ENCODE peak calls at places on chromosomes 5 and 9, in eight cellular contexts. H is H1, B is HCT116, P is GM12878, N is endothelial cell of umbilical vein, J is HepG2, S is K562, L is SK-N-MC. R is an unnamed sample.

GRCh38 chr9:19127881-19128719 is 808 bp upstream of the PLIN2 start:
- DNase-seq in H (peak), B (no peak), P (no peak), N (peak), J (no peak), S (no peak), L (no peak), R (peak)

GRCh38 chr9:17225407-17225806 is 90.6 kb downstream of the CNTLN start:
- DNase-seq in H (no peak), B (no peak), P (no peak), N (no peak), J (no peak), S (no peak), L (no peak), R (no peak)

GRCh38 chr5:159663986-159664385 is 252.3 kb upstream of the ADRA1B start:
- DNase-seq in H (no peak), B (no peak), P (no peak), N (no peak), J (no peak), S (no peak), L (no peak), R (no peak)

GRCh38 chr9:114372971-114373591 is 14.7 kb downstream of the AKNA start:
- DNase-seq in H (no peak), B (no peak), P (peak), N (no peak), J (no peak), S (no peak), L (no peak), R (no peak)

GRCh38 chr5:150208187-150209015 is 18.5 kb downstream of the SLC6A7 start:
- DNase-seq in H (no peak), B (no peak), P (no peak), N (no peak), J (no peak), S (no peak), L (no peak), R (peak)

GRCh38 chr9:38432922-38433510 is 8.8 kb upstream of the IGFBPL1 start:
- DNase-seq in H (no peak), B (peak), P (no peak), N (peak), J (peak), S (no peak), L (peak), R (peak)

GRCh38 chr5:116062352-116062751 is 22.5 kb upstream of the COMMD10 start:
- DNase-seq in H (no peak), B (no peak), P (no peak), N (no peak), J (peak), S (no peak), L (no peak), R (no peak)

GRCh38 chr9:13873212-13873611 is 440.7 kb downstream of the NFIB start:
- DNase-seq in H (no peak), B (no peak), P (no peak), N (no peak), J (no peak), S (no peak), L (no peak), R (no peak)

GRCh38 chr5:69517763-69518212 is 25.2 kb downstream of the OCLN start:
- DNase-seq in H (no peak), B (no peak), P (no peak), N (peak), J (peak), S (no peak), L (no peak), R (no peak)

GRCh38 chr5:1156754-1157460 is 44.5 kb upstream of the SLC6A19 start:
- DNase-seq in H (no peak), B (no peak), P (no peak), N (no peak), J (no peak), S (no peak), L (no peak), R (no peak)

GRCh38 chr5:79853676-79854418 is 137.2 kb downstream of the MTX3 start:
- DNase-seq in H (no peak), B (peak), P (no peak), N (no peak), J (peak), S (no peak), L (no peak), R (no peak)

DNA sequence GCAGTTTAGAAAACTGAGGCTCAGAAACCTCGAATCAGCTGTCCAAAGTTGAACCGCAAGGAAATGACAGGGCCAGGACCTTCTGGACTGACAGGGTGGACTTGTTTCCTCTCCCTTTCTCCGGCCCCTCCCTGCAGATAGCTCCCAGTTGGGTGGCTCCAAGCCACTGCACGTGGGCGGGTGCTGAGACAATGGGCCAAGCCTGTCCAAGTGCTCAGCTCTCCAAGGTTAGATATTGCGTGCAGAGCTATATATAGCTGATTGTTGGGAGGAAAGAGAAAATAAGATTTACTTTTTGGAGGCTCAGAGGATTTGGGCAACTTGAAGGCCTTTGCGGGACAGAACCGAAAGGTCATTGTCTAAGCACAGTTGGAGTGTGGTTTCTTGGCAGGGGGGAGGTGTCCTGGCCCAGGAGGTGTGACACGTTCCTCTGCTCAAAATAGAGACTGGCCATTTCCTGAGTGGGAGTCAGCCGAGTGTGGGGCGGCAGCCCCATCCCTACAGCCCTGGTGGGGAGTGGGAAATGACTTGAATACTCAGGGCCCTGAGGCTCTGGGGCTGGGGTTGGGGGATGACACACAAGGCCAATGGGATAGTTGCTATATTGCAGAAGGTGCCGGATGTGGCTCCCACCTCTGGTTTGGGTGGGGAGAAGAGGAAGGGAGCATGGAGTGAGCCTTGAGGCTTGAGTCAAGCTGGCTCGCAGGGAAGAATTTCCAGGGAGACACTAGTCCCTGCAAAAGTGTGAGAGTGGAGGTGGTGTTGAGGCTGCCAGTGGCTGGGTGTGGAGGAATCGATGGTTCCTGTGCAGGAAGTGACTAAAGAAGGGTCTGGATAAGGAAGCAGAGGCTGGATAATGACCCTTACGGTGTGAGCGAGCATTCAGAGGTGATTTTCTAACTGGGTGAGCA is 44.4 kb upstream of the SMAD5 start:
- DNase-seq in H (peak), B (no peak), P (no peak), N (peak), J (no peak), S (peak), L (no peak), R (no peak)
- TF ChIP-seq POLR2AphosphoS5 in H (no peak), B (no peak), P (no peak), N (no peak), J (no peak), S (no peak), L (no peak), R (no peak)

DNA sequence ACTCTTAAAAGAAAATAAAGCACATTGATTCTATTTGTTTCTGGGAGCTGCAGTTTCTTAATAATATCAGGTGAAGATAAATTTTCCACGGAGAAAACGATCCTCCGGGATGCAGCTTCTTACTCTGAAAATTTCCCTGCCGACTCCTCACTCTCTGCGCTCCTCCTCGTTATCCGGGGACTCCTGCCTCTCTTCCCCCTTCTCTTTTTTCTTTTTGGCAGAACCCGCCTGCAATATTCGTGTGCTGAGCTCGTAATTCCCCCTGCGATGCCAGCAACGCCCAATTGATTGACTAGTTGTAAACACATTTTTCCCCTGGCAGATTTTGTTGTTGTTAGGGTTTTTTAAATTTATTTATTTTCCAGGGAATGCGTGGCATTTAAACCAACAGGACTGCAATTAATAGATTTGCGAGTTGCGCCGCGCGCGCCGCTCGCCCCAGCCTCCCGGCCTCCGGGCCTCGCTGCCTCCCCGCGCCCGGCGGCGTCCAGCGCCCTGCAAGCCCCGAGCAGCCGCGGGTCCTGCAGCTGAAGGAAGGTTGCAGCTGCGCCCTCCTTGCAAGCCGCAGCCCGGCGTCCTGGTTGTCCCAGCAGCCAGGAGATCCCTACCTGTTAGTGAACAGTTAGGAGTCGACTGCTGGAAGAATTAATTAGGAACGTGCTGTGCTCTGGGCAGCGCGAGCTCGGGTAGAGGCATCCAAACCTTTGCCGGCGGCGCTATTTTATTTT is 2.2 kb downstream of the NTNG2 start:
- DNase-seq in H (no peak), B (no peak), P (no peak), N (no peak), J (no peak), S (no peak), L (no peak), R (peak)
- TF ChIP-seq EZH2 in H (peak), B (no peak), P (no peak), N (peak), J (peak), S (no peak), L (peak), R (peak)

GRCh38 chr9:4939118-4939561 is 45.9 kb upstream of the JAK2 start:
- DNase-seq in H (no peak), B (no peak), P (peak), N (peak), J (no peak), S (no peak), L (no peak), R (no peak)
- TF ChIP-seq POLR2AphosphoS5 in H (no peak), B (no peak), P (no peak), N (no peak), J (no peak), S (no peak), L (no peak), R (no peak)

GRCh38 chr9:128383007-128383753 is 12.0 kb downstream of the URM1 start:
- DNase-seq in H (peak), B (no peak), P (no peak), N (no peak), J (no peak), S (no peak), L (no peak), R (peak)
- TF ChIP-seq EZH2 in H (no peak), B (no peak), P (no peak), N (no peak), J (no peak), S (no peak), L (no peak), R (no peak)

DNA sequence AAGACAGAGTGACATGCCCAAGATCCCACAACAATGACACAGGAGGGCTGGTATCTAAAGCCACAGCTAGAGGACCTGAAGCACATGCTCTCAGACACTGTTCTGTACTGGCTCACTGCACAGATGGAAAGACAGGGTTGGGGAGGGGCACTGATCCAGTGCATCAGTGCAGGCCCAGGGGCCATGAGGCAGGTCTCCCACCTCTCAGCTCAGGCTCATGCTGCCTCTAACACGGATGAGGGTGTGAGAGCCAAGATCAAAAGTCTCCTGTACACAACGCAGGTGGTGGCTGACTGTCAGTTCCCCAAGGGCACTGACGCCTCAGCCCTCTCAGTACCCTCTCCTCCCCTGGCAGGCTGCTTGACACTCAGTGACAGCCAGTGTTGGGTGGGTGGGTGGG is 10.9 kb downstream of the RAPGEF1 start:
- DNase-seq in H (no peak), B (no peak), P (no peak), N (peak), J (no peak), S (no peak), L (no peak), R (no peak)
- TF ChIP-seq POLR2AphosphoS5 in H (no peak), B (no peak), P (peak), N (no peak), J (no peak), S (no peak), L (no peak), R (no peak)

DNA sequence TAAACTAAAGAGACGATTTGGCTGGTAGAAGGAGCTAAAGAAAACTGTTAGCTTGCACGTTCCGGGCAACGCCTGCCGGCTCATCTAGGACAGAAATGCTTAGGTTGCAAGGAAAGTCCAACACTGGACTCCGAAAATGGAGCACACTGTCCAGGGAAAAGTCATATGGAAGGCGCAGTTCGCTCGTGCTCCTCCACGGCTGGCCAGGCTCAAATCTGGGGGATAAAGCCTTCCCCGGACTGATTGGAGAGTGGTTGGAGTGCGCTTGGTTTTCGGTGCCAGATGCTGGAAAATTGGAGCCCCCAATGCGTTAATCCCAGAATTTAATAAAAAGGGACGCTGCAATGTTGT is 947 bp downstream of the CDH6 start:
- DNase-seq in H (no peak), B (no peak), P (no peak), N (no peak), J (no peak), S (no peak), L (no peak), R (no peak)
- TF ChIP-seq EZH2 in H (peak), B (no peak), P (no peak), N (no peak), J (no peak), S (no peak), L (no peak), R (no peak)

DNA sequence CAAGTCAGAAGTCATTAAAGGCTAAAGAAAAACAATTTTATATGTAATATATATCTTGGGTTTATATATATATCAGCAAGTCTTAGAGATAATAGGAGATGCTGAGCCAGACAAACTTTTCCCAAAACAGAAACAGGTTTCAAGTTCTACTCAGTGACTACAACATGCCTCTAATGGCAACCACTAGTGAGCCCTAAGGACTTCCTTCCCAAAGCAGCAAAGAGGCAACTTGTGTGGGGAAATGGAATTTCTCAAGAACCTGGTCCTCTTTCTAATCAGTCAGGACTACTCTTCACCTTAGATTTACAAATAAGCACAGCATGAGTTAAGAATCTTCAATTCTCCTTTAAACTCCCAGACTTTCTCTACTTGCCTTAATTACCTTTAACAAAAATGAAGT is 17.6 kb downstream of the RNF38 start:
- DNase-seq in H (no peak), B (no peak), P (no peak), N (no peak), J (no peak), S (no peak), L (no peak), R (peak)
- TF ChIP-seq POLR2AphosphoS5 in H (no peak), B (no peak), P (no peak), N (no peak), J (no peak), S (no peak), L (no peak), R (no peak)

DNA sequence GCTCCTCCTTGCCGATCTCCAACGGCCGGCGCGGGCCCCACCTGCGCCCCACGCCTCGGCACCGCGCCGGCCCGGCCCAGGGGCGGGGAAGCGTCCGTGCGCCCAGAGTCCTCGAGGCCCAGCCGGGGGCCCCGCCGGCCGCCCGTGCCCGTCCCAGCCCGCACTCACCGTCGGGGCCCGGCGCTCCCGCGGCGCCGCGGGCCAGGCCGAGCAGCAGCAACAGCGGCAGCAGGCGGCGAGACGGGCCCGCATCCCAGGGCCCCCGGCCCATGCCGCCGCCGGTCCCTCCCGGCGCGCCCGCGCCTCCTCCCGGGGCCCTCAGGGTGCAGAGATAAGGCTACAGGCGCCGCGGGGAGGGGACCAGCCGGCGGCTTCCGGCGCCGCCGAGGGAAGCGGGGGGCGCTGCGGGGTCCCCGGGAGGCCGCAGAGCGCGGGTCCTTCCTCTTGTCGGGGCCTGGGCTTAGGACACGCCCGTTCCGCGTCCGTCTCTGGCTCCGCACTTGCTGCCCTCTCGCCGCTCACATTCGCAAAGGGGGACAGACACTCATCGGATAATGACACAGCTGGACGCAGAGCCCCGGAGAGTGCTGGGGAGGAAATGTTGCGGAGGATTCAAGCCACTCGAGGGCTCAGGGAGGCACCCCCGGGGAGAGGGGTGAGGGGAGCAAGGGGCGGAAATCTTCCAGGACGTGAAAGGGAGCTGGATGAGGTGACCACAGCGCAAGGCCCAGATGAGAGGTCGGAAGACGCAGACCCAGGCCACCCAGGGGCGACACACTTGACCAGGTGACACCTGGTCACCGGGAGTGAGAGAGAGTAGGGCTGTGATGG is at the start of gene SUSD1:
- DNase-seq in H (peak), B (no peak), P (no peak), N (peak), J (peak), S (peak), L (no peak), R (peak)
- TF ChIP-seq EZH2 in H (no peak), B (no peak), P (no peak), N (no peak), J (no peak), S (no peak), L (no peak), R (peak)

GRCh38 chr9:136190656-136191548 is 14.0 kb downstream of the LHX3 start:
- DNase-seq in H (no peak), B (no peak), P (no peak), N (no peak), J (no peak), S (no peak), L (no peak), R (peak)
- TF ChIP-seq POLR2AphosphoS5 in H (no peak), B (no peak), P (no peak), N (no peak), J (no peak), S (no peak), L (no peak), R (no peak)

R was measured in GM23338.